ENCODE peak calls at places on chromosome 6, in four cellular contexts. One of them, this sample, is unnamed.

GRCh38 chr6:74733830-74734591 is 471.8 kb downstream of the COL12A1 start:
- DNase-seq in B cell: no peak
- DNase-seq in fibroblast of pulmonary artery: peak
- DNase-seq in CD4-positive, alpha-beta T cell: no peak
- DNase-seq in this sample: no peak

GRCh38 chr6:94245395-94245794 is 826.0 kb upstream of the EPHA7 start:
- DNase-seq in B cell: no peak
- DNase-seq in fibroblast of pulmonary artery: no peak
- DNase-seq in CD4-positive, alpha-beta T cell: no peak
- DNase-seq in this sample: no peak

GRCh38 chr6:157205473-157206358 is 117.6 kb downstream of the TMEM242 start:
- DNase-seq in B cell: no peak
- DNase-seq in fibroblast of pulmonary artery: no peak
- DNase-seq in CD4-positive, alpha-beta T cell: no peak
- DNase-seq in this sample: no peak

GRCh38 chr6:10138917-10139316 is 276.0 kb downstream of the TFAP2A start:
- DNase-seq in B cell: no peak
- DNase-seq in fibroblast of pulmonary artery: peak
- DNase-seq in CD4-positive, alpha-beta T cell: no peak
- DNase-seq in this sample: no peak

GRCh38 chr6:168600381-168600780 is 159.4 kb downstream of the SMOC2 start:
- DNase-seq in B cell: no peak
- DNase-seq in fibroblast of pulmonary artery: no peak
- DNase-seq in CD4-positive, alpha-beta T cell: no peak
- DNase-seq in this sample: no peak

GRCh38 chr6:42938987-42939809 is 9.9 kb downstream of the CNPY3 start:
- DNase-seq in B cell: no peak
- DNase-seq in fibroblast of pulmonary artery: no peak
- DNase-seq in CD4-positive, alpha-beta T cell: no peak
- DNase-seq in this sample: no peak

GRCh38 chr6:66096679-66097078 is 389.7 kb upstream of the EYS start:
- DNase-seq in B cell: no peak
- DNase-seq in fibroblast of pulmonary artery: no peak
- DNase-seq in CD4-positive, alpha-beta T cell: no peak
- DNase-seq in this sample: no peak

GRCh38 chr6:42409582-42409981 is 42.1 kb downstream of the TRERF1 start:
- DNase-seq in B cell: no peak
- DNase-seq in fibroblast of pulmonary artery: no peak
- DNase-seq in CD4-positive, alpha-beta T cell: no peak
- DNase-seq in this sample: no peak

GRCh38 chr6:11804135-11804534 is 25.5 kb upstream of the ADTRP start:
- DNase-seq in B cell: no peak
- DNase-seq in fibroblast of pulmonary artery: no peak
- DNase-seq in CD4-positive, alpha-beta T cell: no peak
- DNase-seq in this sample: no peak

GRCh38 chr6:135043854-135044253 is 10.8 kb downstream of the HBS1L start:
- DNase-seq in B cell: no peak
- DNase-seq in fibroblast of pulmonary artery: peak
- DNase-seq in CD4-positive, alpha-beta T cell: no peak
- DNase-seq in this sample: no peak

GRCh38 chr6:166935353-166935752 is 21.0 kb downstream of the RNASET2 start:
- DNase-seq in B cell: no peak
- DNase-seq in fibroblast of pulmonary artery: no peak
- DNase-seq in CD4-positive, alpha-beta T cell: no peak
- DNase-seq in this sample: no peak

GRCh38 chr6:44297063-44298038 is 15.8 kb downstream of the AARS2 start:
- DNase-seq in B cell: no peak
- DNase-seq in fibroblast of pulmonary artery: peak
- DNase-seq in CD4-positive, alpha-beta T cell: peak
- DNase-seq in this sample: no peak

GRCh38 chr6:16762547-16763477 is 1.6 kb upstream of the ATXN1 start:
- DNase-seq in B cell: peak
- DNase-seq in fibroblast of pulmonary artery: peak
- DNase-seq in CD4-positive, alpha-beta T cell: peak
- DNase-seq in this sample: no peak

GRCh38 chr6:100370265-100370664 is 94.5 kb downstream of the SIM1 start:
- DNase-seq in B cell: no peak
- DNase-seq in fibroblast of pulmonary artery: no peak
- DNase-seq in CD4-positive, alpha-beta T cell: no peak
- DNase-seq in this sample: no peak

GRCh38 chr6:134182528-134182927 is 130.1 kb upstream of the SLC2A12 start:
- DNase-seq in B cell: no peak
- DNase-seq in fibroblast of pulmonary artery: no peak
- DNase-seq in CD4-positive, alpha-beta T cell: no peak
- DNase-seq in this sample: no peak

GRCh38 chr6:63589955-63590411 is 17.7 kb downstream of the LOC128125822 start:
- DNase-seq in B cell: no peak
- DNase-seq in fibroblast of pulmonary artery: no peak
- DNase-seq in CD4-positive, alpha-beta T cell: no peak
- DNase-seq in this sample: no peak

GRCh38 chr6:142361765-142362540 is 60.1 kb downstream of the ADGRG6 start:
- DNase-seq in B cell: no peak
- DNase-seq in fibroblast of pulmonary artery: peak
- DNase-seq in CD4-positive, alpha-beta T cell: no peak
- DNase-seq in this sample: no peak

GRCh38 chr6:129590408-129591022 is 119.5 kb downstream of the ARHGAP18 start:
- DNase-seq in B cell: no peak
- DNase-seq in fibroblast of pulmonary artery: peak
- DNase-seq in CD4-positive, alpha-beta T cell: no peak
- DNase-seq in this sample: no peak

GRCh38 chr6:158020811-158021210 is 39.1 kb downstream of the SYNJ2 start:
- DNase-seq in B cell: no peak
- DNase-seq in fibroblast of pulmonary artery: no peak
- DNase-seq in CD4-positive, alpha-beta T cell: no peak
- DNase-seq in this sample: no peak

GRCh38 chr6:148811472-148811871 is 64.6 kb downstream of the UST start:
- DNase-seq in B cell: no peak
- DNase-seq in fibroblast of pulmonary artery: no peak
- DNase-seq in CD4-positive, alpha-beta T cell: no peak
- DNase-seq in this sample: no peak

GRCh38 chr6:17574871-17575560 is 25.1 kb upstream of the FAM8A1 start:
- DNase-seq in B cell: no peak
- DNase-seq in fibroblast of pulmonary artery: peak
- DNase-seq in CD4-positive, alpha-beta T cell: no peak
- DNase-seq in this sample: no peak

GRCh38 chr6:56760842-56761241 is 118.2 kb upstream of the DST start:
- DNase-seq in B cell: no peak
- DNase-seq in fibroblast of pulmonary artery: no peak
- DNase-seq in CD4-positive, alpha-beta T cell: no peak
- DNase-seq in this sample: no peak

GRCh38 chr6:166307082-166307980 is 861 bp downstream of the PRR18 start:
- DNase-seq in B cell: no peak
- DNase-seq in fibroblast of pulmonary artery: no peak
- DNase-seq in CD4-positive, alpha-beta T cell: peak
- DNase-seq in this sample: no peak

GRCh38 chr6:151128764-151129370 is 110.9 kb upstream of the AKAP12 start:
- DNase-seq in B cell: no peak
- DNase-seq in fibroblast of pulmonary artery: no peak
- DNase-seq in CD4-positive, alpha-beta T cell: no peak
- DNase-seq in this sample: no peak

GRCh38 chr6:95819939-95820338 is 195.8 kb upstream of the FUT9 start:
- DNase-seq in B cell: no peak
- DNase-seq in fibroblast of pulmonary artery: no peak
- DNase-seq in CD4-positive, alpha-beta T cell: no peak
- DNase-seq in this sample: no peak
- TF ChIP-seq CTCF in B cell: no peak
- TF ChIP-seq CTCF in fibroblast of pulmonary artery: no peak
- TF ChIP-seq CTCF in CD4-positive, alpha-beta T cell: no peak
- TF ChIP-seq CTCF in this sample: no peak

GRCh38 chr6:72622094-72622540 is 253 bp downstream of the KCNQ5 start:
- DNase-seq in B cell: peak
- DNase-seq in fibroblast of pulmonary artery: peak
- DNase-seq in CD4-positive, alpha-beta T cell: peak
- DNase-seq in this sample: no peak
- TF ChIP-seq CTCF in B cell: peak
- TF ChIP-seq CTCF in fibroblast of pulmonary artery: no peak
- TF ChIP-seq CTCF in CD4-positive, alpha-beta T cell: peak
- TF ChIP-seq CTCF in this sample: no peak

DNA sequence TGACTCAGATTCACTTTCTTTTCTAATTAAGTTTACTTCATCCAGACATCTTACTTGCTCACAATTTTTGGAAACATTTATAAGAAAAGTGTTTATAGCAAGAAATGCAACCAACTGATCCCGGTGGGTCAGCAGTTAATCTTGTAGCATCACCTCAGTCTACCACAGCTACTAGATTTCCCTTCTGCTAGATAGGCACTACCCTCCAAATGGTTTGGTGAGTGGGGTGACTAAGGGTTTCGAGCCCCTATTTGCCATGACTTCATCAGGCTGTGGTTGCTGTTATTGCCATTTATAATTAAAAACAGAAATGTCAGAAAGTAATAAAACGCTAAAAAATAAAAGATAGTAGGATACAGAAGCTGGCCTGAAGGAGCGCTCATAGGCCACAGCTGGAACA is 930.1 kb upstream of the GJE1 start:
- DNase-seq in B cell: no peak
- DNase-seq in fibroblast of pulmonary artery: no peak
- DNase-seq in CD4-positive, alpha-beta T cell: no peak
- DNase-seq in this sample: no peak
- TF ChIP-seq CTCF in B cell: no peak
- TF ChIP-seq CTCF in fibroblast of pulmonary artery: no peak
- TF ChIP-seq CTCF in CD4-positive, alpha-beta T cell: no peak
- TF ChIP-seq CTCF in this sample: no peak

GRCh38 chr6:39362487-39362865 is 40.0 kb upstream of the KCNK16 start:
- DNase-seq in B cell: no peak
- DNase-seq in fibroblast of pulmonary artery: peak
- DNase-seq in CD4-positive, alpha-beta T cell: no peak
- DNase-seq in this sample: no peak
- TF ChIP-seq CTCF in B cell: no peak
- TF ChIP-seq CTCF in fibroblast of pulmonary artery: no peak
- TF ChIP-seq CTCF in CD4-positive, alpha-beta T cell: no peak
- TF ChIP-seq CTCF in this sample: no peak

DNA sequence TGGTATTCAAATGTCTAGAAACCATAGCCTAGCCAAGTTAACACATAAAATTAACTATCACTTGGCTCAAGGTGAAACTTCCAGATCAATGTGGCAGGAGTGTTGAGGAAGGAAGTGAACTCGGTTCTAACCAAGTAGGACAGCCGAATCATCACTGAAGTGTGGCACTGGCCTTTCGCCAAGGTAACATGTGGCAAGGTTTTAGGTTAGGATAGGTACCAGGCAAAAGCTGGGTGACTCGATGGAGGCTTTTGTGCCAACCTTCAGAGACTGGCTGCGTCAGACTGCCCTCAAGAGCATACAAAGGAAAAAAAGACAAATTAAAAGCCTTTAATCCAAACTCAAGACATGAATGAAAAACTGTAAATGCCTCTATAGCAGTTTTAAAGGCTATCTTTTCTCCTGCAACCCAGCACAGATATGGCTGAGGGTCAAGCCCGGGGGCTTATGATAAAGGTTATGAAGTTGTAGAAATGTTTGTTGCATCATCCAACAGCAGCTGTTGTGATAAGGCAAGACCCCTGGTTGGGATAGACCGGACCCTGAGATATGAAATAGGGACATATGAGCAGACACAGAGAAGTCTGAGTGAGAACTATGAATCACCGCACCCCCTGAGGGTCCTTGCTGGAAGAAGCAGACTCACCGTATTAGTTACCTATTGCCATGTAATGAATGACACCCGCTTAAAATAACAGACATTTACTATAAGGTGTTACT is 11.9 kb downstream of the PSMB9 start:
- DNase-seq in B cell: no peak
- DNase-seq in fibroblast of pulmonary artery: no peak
- DNase-seq in CD4-positive, alpha-beta T cell: no peak
- DNase-seq in this sample: no peak
- TF ChIP-seq CTCF in B cell: no peak
- TF ChIP-seq CTCF in fibroblast of pulmonary artery: no peak
- TF ChIP-seq CTCF in CD4-positive, alpha-beta T cell: no peak
- TF ChIP-seq CTCF in this sample: no peak